ENCODE peak calls at places on chromosome 4, in seven cellular contexts. A, F, D, L, W, P and Y are unnamed samples.
A peak's percentile ranks its signal among the peaks of the same experiment; 100 is the strongest.

GRCh38 chr4:54687887-54688841 is 30.4 kb downstream of the KIT start:
- DNase-seq in A (no peak), F (no peak), D (no peak), L (no peak), W (no peak), P (no peak), Y (no peak)

GRCh38 chr4:108619372-108620100 is 840 bp upstream of the RPL34 start:
- DNase-seq in A (no peak), F (no peak), D (peak; percentile 43), L (no peak), W (no peak), P (peak; percentile 44), Y (no peak)

GRCh38 chr4:168884251-168885124 is 125.6 kb downstream of the CBR4 start:
- DNase-seq in A (no peak), F (no peak), D (no peak), L (no peak), W (no peak), P (no peak), Y (no peak)

GRCh38 chr4:70666369-70666768 is at the start of gene JCHAIN:
- DNase-seq in A (no peak), F (no peak), D (no peak), L (no peak), W (no peak), P (no peak), Y (no peak)

GRCh38 chr4:88457307-88458090 is 580 bp downstream of the HERC5 start:
- DNase-seq in A (peak; percentile 62), F (no peak), D (no peak), L (no peak), W (no peak), P (peak; percentile 86), Y (peak; percentile 67)

GRCh38 chr4:2255501-2256155 is 6.3 kb downstream of the MXD4 start:
- DNase-seq in A (peak; percentile 49), F (peak; percentile 15), D (no peak), L (no peak), W (peak; percentile 11), P (peak; percentile 51), Y (peak; percentile 25)

GRCh38 chr4:3708103-3708510 is 58.1 kb upstream of the ADRA2C start:
- DNase-seq in A (peak; percentile 39), F (no peak), D (no peak), L (no peak), W (peak; percentile 79), P (no peak), Y (no peak)

GRCh38 chr4:40254961-40255721 is 58.3 kb downstream of the RHOH start:
- DNase-seq in A (no peak), F (no peak), D (no peak), L (peak; percentile 9), W (no peak), P (no peak), Y (peak; percentile 60)

GRCh38 chr4:134627386-134627785 is 425.8 kb upstream of the PABPC4L start:
- DNase-seq in A (no peak), F (no peak), D (no peak), L (peak; percentile 7), W (no peak), P (peak; percentile 48), Y (peak; percentile 9)

GRCh38 chr4:15754323-15754722 is 23.8 kb upstream of the CD38 start:
- DNase-seq in A (no peak), F (no peak), D (no peak), L (no peak), W (no peak), P (no peak), Y (no peak)

GRCh38 chr4:165874799-165875371 is 1.8 kb downstream of the TLL1 start:
- DNase-seq in A (peak; percentile 53), F (no peak), D (no peak), L (no peak), W (no peak), P (peak; percentile 86), Y (peak; percentile 70)

GRCh38 chr4:2408401-2408958 is 10.0 kb downstream of the ZFYVE28 start:
- DNase-seq in A (no peak), F (no peak), D (peak; percentile 94), L (no peak), W (no peak), P (peak; percentile 79), Y (no peak)

GRCh38 chr4:178316211-178316610 is 874.0 kb upstream of the AGA start:
- DNase-seq in A (no peak), F (no peak), D (no peak), L (no peak), W (no peak), P (no peak), Y (no peak)

GRCh38 chr4:15375707-15376106 is 52.1 kb upstream of the C1QTNF7 start:
- DNase-seq in A (no peak), F (no peak), D (no peak), L (no peak), W (no peak), P (no peak), Y (no peak)

GRCh38 chr4:26995316-26995715 is 134.7 kb downstream of the STIM2 start:
- DNase-seq in A (no peak), F (no peak), D (no peak), L (no peak), W (no peak), P (no peak), Y (no peak)

GRCh38 chr4:139297001-139297410 is 4.3 kb upstream of the NAA15 start:
- DNase-seq in A (no peak), F (no peak), D (no peak), L (peak; percentile 13), W (no peak), P (no peak), Y (no peak)

GRCh38 chr4:74625981-74626380 is 168.3 kb downstream of the BTC start:
- DNase-seq in A (no peak), F (no peak), D (no peak), L (no peak), W (no peak), P (no peak), Y (no peak)

GRCh38 chr4:38324861-38325451 is 339.0 kb upstream of the KLF3 start:
- DNase-seq in A (no peak), F (no peak), D (no peak), L (no peak), W (no peak), P (no peak), Y (no peak)

GRCh38 chr4:38330321-38330720 is 333.7 kb upstream of the KLF3 start:
- DNase-seq in A (no peak), F (no peak), D (no peak), L (no peak), W (no peak), P (no peak), Y (no peak)

GRCh38 chr4:38326499-38326898 is 337.5 kb upstream of the KLF3 start:
- DNase-seq in A (no peak), F (no peak), D (no peak), L (no peak), W (no peak), P (no peak), Y (no peak)

GRCh38 chr4:38328963-38329729 is 334.9 kb upstream of the KLF3 start:
- DNase-seq in A (no peak), F (no peak), D (no peak), L (no peak), W (no peak), P (no peak), Y (no peak)

DNA sequence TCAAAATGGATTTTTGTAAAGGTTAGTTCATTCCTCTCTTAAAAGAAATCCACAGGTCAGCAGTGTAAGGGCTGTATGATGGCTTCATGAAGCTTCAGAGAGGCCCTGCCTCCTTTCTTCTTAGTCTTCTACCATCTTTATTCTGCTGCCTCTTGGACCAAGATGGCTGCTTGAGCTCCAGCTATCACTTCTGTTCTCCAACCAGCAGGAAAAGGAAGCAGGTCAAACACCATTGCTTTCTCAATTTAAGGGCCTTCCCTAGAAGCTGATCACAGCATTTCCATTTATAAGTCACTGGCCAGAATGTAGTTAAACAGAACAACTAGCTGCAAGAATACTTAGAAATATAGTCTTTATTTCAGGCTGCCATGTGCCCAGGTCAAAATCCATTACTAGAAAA is 336.8 kb upstream of the KLF3 start:
- DNase-seq in A (no peak), F (no peak), D (no peak), L (no peak), W (no peak), P (no peak), Y (no peak)
- H3K4me1 ChIP-seq in A (no peaks in the 10 kb centered on the region), F (peaks cover 18% of the 10 kb centered on the region), D (peaks cover 32% of the 10 kb centered on the region), L (peaks cover 35% of the 10 kb centered on the region), W (peaks cover 7% of the 10 kb centered on the region), P (peaks cover 4% of the 10 kb centered on the region), Y (no peaks in the 10 kb centered on the region)

GRCh38 chr4:56386091-56386490 is 1.2 kb downstream of the AASDH start:
- DNase-seq in A (no peak), F (no peak), D (no peak), L (no peak), W (no peak), P (no peak), Y (no peak)
- H3K27me3 ChIP-seq in A (no peaks in the 10 kb centered on the region), F (no peaks in the 10 kb centered on the region), D (no peaks in the 10 kb centered on the region), L (no peaks in the 10 kb centered on the region), W (no peaks in the 10 kb centered on the region), P (no peaks in the 10 kb centered on the region), Y (no peaks in the 10 kb centered on the region)

GRCh38 chr4:7432531-7433375 is 2.0 kb downstream of the PSAPL1 start:
- DNase-seq in A (peak; percentile 32), F (no peak), D (no peak), L (no peak), W (no peak), P (no peak), Y (no peak)
- H3K4me1 ChIP-seq in A (peaks cover 15% of the 10 kb centered on the region), F (peaks cover 37% of the 10 kb centered on the region), D (no peaks in the 10 kb centered on the region), L (peaks cover 24% of the 10 kb centered on the region), W (no peaks in the 10 kb centered on the region), P (peaks cover 4% of the 10 kb centered on the region), Y (peaks cover 35% of the 10 kb centered on the region)

GRCh38 chr4:72325215-72325614 is 243.8 kb downstream of the ADAMTS3 start:
- DNase-seq in A (no peak), F (no peak), D (no peak), L (no peak), W (no peak), P (no peak), Y (peak; percentile 9)

GRCh38 chr4:72330381-72330780 is 238.6 kb downstream of the ADAMTS3 start:
- DNase-seq in A (no peak), F (no peak), D (no peak), L (no peak), W (no peak), P (no peak), Y (no peak)

GRCh38 chr4:72323227-72323626 is 245.8 kb downstream of the ADAMTS3 start:
- DNase-seq in A (no peak), F (no peak), D (no peak), L (no peak), W (no peak), P (no peak), Y (no peak)

DNA sequence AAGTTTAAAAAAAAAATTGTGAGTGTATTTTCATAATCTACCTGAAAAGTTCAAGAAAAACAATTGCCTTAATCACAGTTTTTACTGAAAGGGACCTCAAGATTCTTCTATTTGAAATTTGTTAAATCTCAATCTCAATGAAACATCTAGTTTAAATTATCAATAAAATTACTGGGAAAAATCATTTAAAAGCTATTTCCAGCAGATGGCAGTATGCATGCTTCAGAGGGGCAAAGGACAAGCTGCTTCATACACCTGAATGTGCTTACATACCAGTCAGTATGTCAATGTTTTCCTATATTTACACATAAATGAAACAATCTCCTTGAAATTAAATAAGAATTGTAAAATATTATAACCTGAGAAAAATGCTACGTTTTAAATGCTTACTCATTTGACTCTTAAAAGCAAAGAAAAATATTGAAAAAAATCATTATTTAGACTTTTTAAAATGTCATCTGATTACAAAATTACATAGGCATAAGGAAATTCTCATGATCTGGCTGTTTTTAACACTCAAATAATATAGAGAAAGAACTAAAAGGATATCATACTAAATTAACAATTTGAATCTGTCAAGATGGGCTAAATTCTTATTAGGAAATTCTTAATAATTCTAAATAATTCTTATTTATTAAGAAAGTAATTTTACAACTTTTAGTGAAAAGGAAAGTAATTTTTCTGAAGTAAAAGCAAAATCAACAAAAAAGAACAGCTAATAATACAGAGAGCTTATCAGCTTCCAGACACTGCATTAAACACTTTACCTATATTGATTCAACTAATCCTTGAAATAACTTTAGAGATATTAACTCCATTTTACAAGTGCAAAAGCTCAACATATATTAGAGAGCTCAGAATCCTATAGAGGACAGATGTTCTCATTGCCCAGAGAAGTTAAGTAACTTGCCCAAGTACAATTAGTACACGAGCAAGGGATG is 242.1 kb downstream of the ADAMTS3 start:
- DNase-seq in A (no peak), F (no peak), D (no peak), L (peak; percentile 33), W (no peak), P (no peak), Y (peak; percentile 55)
- H3K27me3 ChIP-seq in A (no peaks in the 10 kb centered on the region), F (no peaks in the 10 kb centered on the region), D (no peaks in the 10 kb centered on the region), L (no peaks in the 10 kb centered on the region), W (no peaks in the 10 kb centered on the region), P (no peaks in the 10 kb centered on the region), Y (no peaks in the 10 kb centered on the region)